ENCODE peak calls at places on chromosomes 6 and 20, in nine cellular contexts. K is AG10803; D is astrocyte of the spinal cord; G is A549; A is CD8-positive, alpha-beta T cell; N is HFF-Myc; C is fibroblast of the aortic adventitia; Y is body of pancreas; P is AG04450. U is an unnamed sample.

GRCh38 chr6:148723484-148723883 is 23.3 kb upstream of the UST start:
- DNase-seq in K (peak), D (peak), G (no peak), A (no peak), N (peak), C (peak), Y (no peak), P (peak), U (no peak)

GRCh38 chr6:122653094-122653493 is 42.9 kb downstream of the PKIB start:
- DNase-seq in K (no peak), D (peak), G (peak), A (no peak), N (no peak), C (peak), Y (no peak), P (no peak), U (no peak)

GRCh38 chr6:149233056-149233715 is 84.3 kb upstream of the TAB2 start:
- DNase-seq in K (peak), D (peak), G (peak), A (no peak), N (peak), C (peak), Y (no peak), P (peak), U (no peak)

GRCh38 chr20:41411458-41411857 is 44.8 kb upstream of the EMILIN3 start:
- DNase-seq in K (peak), D (peak), G (peak), A (no peak), N (no peak), C (peak), Y (no peak), P (no peak), U (no peak)

GRCh38 chr20:59581983-59582679 is 22.2 kb upstream of the PHACTR3 start:
- DNase-seq in K (no peak), D (no peak), G (no peak), A (no peak), N (no peak), C (no peak), Y (no peak), P (no peak), U (no peak)

GRCh38 chr20:53943522-53944291 is 126.7 kb downstream of the BCAS1 start:
- DNase-seq in K (peak), D (peak), G (no peak), A (no peak), N (no peak), C (peak), Y (peak), P (no peak), U (no peak)

GRCh38 chr6:10268111-10268510 is 146.8 kb downstream of the TFAP2A start:
- DNase-seq in K (no peak), D (no peak), G (no peak), A (no peak), N (no peak), C (no peak), Y (no peak), P (no peak), U (no peak)

GRCh38 chr20:48877299-48877698 is 44.2 kb upstream of the ARFGEF2 start:
- DNase-seq in K (no peak), D (no peak), G (no peak), A (no peak), N (no peak), C (no peak), Y (peak), P (no peak), U (no peak)

GRCh38 chr6:1627884-1628550 is 18.3 kb downstream of the FOXC1 start:
- DNase-seq in K (no peak), D (peak), G (no peak), A (no peak), N (no peak), C (peak), Y (no peak), P (no peak), U (no peak)
- TF ChIP-seq CTCF in K (no peak), D (no peak), G (no peak), A (no peak), N (no peak), C (no peak), Y (no peak), P (no peak), U (no peak)

DNA sequence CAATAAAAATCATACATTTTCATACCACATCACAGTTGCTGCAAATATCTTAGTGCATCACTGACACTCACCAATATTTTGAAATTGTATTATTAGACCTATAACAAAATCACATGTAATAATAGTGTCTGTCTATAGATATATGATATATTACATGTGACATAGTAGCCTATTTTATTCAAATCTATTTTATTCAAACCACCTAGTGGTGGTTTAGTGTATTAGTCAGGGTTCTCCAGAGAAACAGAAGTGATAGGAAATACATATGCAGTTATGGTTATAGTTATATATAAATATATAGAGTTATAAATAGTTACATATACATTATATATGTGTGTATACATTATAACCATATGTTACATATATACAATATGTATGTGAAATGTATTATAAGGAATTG is 366.5 kb upstream of the ARID1B start:
- DNase-seq in K (no peak), D (no peak), G (no peak), A (no peak), N (no peak), C (no peak), Y (no peak), P (no peak), U (no peak)
- TF ChIP-seq CTCF in K (no peak), D (peak), G (no peak), A (peak), N (no peak), C (peak), Y (no peak), P (peak), U (peak)

DNA sequence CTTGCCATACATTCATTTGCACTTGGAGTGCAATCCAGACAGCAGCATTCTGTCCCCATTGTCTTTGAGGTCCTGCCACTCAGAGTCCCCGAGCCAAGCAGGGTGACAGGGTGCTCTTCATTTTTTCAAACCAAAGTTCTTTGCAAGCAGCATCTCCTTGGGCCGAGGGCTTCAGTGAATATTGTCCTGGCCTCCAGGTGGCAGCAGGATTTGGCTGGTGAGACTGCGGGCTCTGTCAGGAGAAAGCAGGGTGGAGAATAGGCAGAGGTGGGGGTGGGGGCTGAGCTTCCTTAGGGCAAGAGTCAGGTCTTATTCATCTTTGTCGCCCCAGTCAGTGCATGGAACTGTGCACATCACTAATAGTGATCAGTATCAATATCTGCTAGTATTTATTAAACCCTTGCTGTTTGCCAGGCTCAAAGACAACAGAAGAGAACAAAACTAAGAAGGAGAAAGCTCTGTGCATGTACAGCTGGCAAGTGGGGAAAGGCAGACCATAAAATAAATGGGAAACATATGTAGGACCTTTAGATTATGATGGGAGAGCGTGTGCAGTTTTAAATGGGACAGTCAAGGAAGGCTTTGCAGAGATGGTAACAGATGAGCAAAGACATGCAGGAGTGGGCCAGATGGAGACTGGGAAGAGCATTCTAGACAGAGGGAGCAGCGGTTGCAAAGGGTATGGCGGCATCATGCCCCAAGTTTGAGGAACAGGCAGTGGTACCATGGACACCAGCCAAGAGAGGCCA is 260.2 kb downstream of the NRN1 start:
- DNase-seq in K (peak), D (no peak), G (peak), A (no peak), N (peak), C (no peak), Y (no peak), P (no peak), U (peak)
- TF ChIP-seq CTCF in K (peak), D (peak), G (peak), A (no peak), N (peak), C (peak), Y (no peak), P (peak), U (no peak)

GRCh38 chr6:101397199-101397598 is 3.7 kb downstream of the GRIK2 start:
- DNase-seq in K (peak), D (peak), G (peak), A (no peak), N (no peak), C (peak), Y (no peak), P (no peak), U (no peak)
- TF ChIP-seq CTCF in K (peak), D (no peak), G (peak), A (no peak), N (no peak), C (no peak), Y (no peak), P (peak), U (peak)